ENCODE peak calls at places on chromosomes 3 and 15, in six cellular contexts. One of them, this sample, is unnamed.

GRCh38 chr3:51434746-51435323 is 43.8 kb downstream of the RBM15B start:
- DNase-seq in hepatocyte: peak
- DNase-seq in endodermal cell: peak
- DNase-seq in lower lobe of right lung: no peak
- DNase-seq in gastrocnemius medialis: peak
- DNase-seq in cardiac fibroblast: peak
- DNase-seq in this sample: no peak

GRCh38 chr3:33855884-33856546 is 57.6 kb downstream of the PDCD6IP start:
- DNase-seq in hepatocyte: no peak
- DNase-seq in endodermal cell: no peak
- DNase-seq in lower lobe of right lung: no peak
- DNase-seq in gastrocnemius medialis: no peak
- DNase-seq in cardiac fibroblast: peak
- DNase-seq in this sample: no peak

GRCh38 chr15:61687651-61688050 is 372.6 kb downstream of the VPS13C start:
- DNase-seq in hepatocyte: no peak
- DNase-seq in endodermal cell: no peak
- DNase-seq in lower lobe of right lung: no peak
- DNase-seq in gastrocnemius medialis: no peak
- DNase-seq in cardiac fibroblast: no peak
- DNase-seq in this sample: no peak

GRCh38 chr15:82122754-82123400 is 77.1 kb upstream of the MEX3B start:
- DNase-seq in hepatocyte: peak
- DNase-seq in endodermal cell: no peak
- DNase-seq in lower lobe of right lung: no peak
- DNase-seq in gastrocnemius medialis: peak
- DNase-seq in cardiac fibroblast: peak
- DNase-seq in this sample: no peak

GRCh38 chr15:61171190-61171589 is 57.9 kb downstream of the RORA start:
- DNase-seq in hepatocyte: no peak
- DNase-seq in endodermal cell: peak
- DNase-seq in lower lobe of right lung: no peak
- DNase-seq in gastrocnemius medialis: no peak
- DNase-seq in cardiac fibroblast: no peak
- DNase-seq in this sample: no peak

GRCh38 chr15:77867266-77868047 is 210.1 kb downstream of the TBC1D2B start:
- DNase-seq in hepatocyte: no peak
- DNase-seq in endodermal cell: peak
- DNase-seq in lower lobe of right lung: peak
- DNase-seq in gastrocnemius medialis: no peak
- DNase-seq in cardiac fibroblast: no peak
- DNase-seq in this sample: peak

GRCh38 chr15:50953302-50953701 is 44.8 kb downstream of the AP4E1 start:
- DNase-seq in hepatocyte: no peak
- DNase-seq in endodermal cell: no peak
- DNase-seq in lower lobe of right lung: no peak
- DNase-seq in gastrocnemius medialis: no peak
- DNase-seq in cardiac fibroblast: peak
- DNase-seq in this sample: no peak

GRCh38 chr15:42457445-42458442 is 33.2 kb downstream of the ZNF106 start:
- DNase-seq in hepatocyte: peak
- DNase-seq in endodermal cell: peak
- DNase-seq in lower lobe of right lung: peak
- DNase-seq in gastrocnemius medialis: peak
- DNase-seq in cardiac fibroblast: peak
- DNase-seq in this sample: no peak

GRCh38 chr3:183264249-183264648 is 11.2 kb downstream of the B3GNT5 start:
- DNase-seq in hepatocyte: no peak
- DNase-seq in endodermal cell: peak
- DNase-seq in lower lobe of right lung: no peak
- DNase-seq in gastrocnemius medialis: no peak
- DNase-seq in cardiac fibroblast: peak
- DNase-seq in this sample: no peak

GRCh38 chr15:82874961-82875360 is 65.5 kb downstream of the WHAMM start:
- DNase-seq in hepatocyte: no peak
- DNase-seq in endodermal cell: no peak
- DNase-seq in lower lobe of right lung: no peak
- DNase-seq in gastrocnemius medialis: peak
- DNase-seq in cardiac fibroblast: no peak
- DNase-seq in this sample: no peak

DNA sequence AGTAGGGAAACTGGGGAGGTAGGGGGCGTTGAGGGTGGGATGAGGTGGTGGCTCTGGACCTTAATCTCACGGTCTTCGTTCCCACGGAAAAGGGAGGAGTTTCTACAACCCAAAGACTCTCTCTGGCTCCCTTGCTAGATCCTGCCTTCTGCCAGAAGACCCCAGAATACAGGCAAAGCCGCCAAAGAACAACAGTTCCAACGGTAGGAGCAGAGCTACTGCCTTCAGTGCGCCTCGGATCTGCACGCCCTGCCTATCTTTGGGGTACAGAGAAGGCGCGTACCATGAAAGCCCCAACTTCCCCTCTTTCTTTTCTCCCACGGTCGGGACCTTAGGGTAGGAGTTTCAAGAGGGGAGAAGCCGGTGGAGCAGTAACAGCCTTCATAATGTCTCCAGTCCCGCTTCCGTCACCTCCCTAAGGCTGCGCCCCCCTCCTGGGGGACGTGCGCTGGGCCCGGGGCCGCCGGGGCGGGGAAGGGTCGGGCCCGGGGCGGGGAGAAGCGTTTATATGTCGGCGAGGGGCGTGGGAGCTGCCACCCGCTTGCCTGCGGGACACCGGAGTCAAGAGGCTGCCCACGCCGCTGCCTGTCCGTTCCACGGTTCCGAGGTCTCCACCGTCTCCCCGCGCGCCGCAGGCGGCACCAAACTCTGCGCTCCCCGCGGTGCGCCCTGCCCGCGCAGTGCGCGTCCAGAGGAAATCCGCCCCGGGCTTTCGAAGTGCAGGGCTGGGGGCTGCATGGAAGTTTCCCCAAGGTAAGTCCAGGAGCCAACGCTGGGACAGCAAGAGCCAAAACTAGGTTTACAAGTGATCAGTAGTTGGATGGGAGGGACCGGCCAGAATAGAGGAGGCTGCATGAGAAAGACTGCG is at the start of gene COL6A6:
- DNase-seq in hepatocyte: peak
- DNase-seq in endodermal cell: peak
- DNase-seq in lower lobe of right lung: no peak
- DNase-seq in gastrocnemius medialis: no peak
- DNase-seq in cardiac fibroblast: no peak
- DNase-seq in this sample: peak
- TF ChIP-seq CTCF in hepatocyte: no peak
- TF ChIP-seq CTCF in endodermal cell: no peak
- TF ChIP-seq CTCF in lower lobe of right lung: no peak
- TF ChIP-seq CTCF in gastrocnemius medialis: no peak
- TF ChIP-seq CTCF in cardiac fibroblast: no peak
- TF ChIP-seq CTCF in this sample: no peak

GRCh38 chr3:55885721-55886120 is 398.6 kb upstream of the WNT5A start:
- DNase-seq in hepatocyte: peak
- DNase-seq in endodermal cell: no peak
- DNase-seq in lower lobe of right lung: no peak
- DNase-seq in gastrocnemius medialis: no peak
- DNase-seq in cardiac fibroblast: peak
- DNase-seq in this sample: no peak
- TF ChIP-seq CTCF in hepatocyte: peak
- TF ChIP-seq CTCF in endodermal cell: peak
- TF ChIP-seq CTCF in lower lobe of right lung: no peak
- TF ChIP-seq CTCF in gastrocnemius medialis: no peak
- TF ChIP-seq CTCF in cardiac fibroblast: peak
- TF ChIP-seq CTCF in this sample: peak

GRCh38 chr15:72685925-72686794 is at the start of the genes BBS4 and HIGD2B:
- DNase-seq in hepatocyte: peak
- DNase-seq in endodermal cell: peak
- DNase-seq in lower lobe of right lung: peak
- DNase-seq in gastrocnemius medialis: peak
- DNase-seq in cardiac fibroblast: peak
- DNase-seq in this sample: peak
- TF ChIP-seq CTCF in hepatocyte: no peak
- TF ChIP-seq CTCF in endodermal cell: no peak
- TF ChIP-seq CTCF in lower lobe of right lung: no peak
- TF ChIP-seq CTCF in gastrocnemius medialis: no peak
- TF ChIP-seq CTCF in cardiac fibroblast: no peak
- TF ChIP-seq CTCF in this sample: no peak

DNA sequence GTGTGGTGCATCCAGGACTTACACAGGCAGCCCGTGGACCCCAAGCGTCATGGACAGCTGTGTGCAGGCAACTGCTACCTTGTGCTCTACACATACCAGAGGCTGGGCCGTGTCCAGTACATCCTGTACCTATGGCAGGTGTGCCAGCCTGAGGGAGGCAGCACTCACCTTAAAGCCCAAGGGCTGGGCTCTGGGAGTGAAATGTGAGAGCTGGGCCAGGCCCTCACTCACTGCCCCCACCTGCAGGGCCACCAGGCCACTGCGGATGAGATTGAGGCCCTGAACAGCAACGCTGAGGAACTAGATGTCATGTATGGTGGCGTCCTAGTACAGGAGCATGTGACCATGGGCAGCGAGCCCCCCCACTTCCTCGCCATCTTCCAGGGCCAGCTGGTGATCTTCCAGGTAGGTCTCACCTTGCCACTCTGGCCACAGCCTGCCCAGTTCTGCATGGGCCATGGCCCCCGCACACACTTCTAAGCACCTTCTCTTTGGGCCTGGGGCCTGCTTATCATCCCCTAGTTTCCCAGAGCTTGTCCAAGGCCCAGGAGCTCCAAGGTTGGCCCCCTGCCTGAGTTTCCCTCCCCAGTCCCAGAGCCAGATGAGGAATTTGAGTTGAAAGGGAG is 11.0 kb downstream of the VILL start:
- DNase-seq in hepatocyte: no peak
- DNase-seq in endodermal cell: peak
- DNase-seq in lower lobe of right lung: no peak
- DNase-seq in gastrocnemius medialis: peak
- DNase-seq in cardiac fibroblast: no peak
- DNase-seq in this sample: peak
- TF ChIP-seq CTCF in hepatocyte: peak
- TF ChIP-seq CTCF in endodermal cell: peak
- TF ChIP-seq CTCF in lower lobe of right lung: peak
- TF ChIP-seq CTCF in gastrocnemius medialis: no peak
- TF ChIP-seq CTCF in cardiac fibroblast: no peak
- TF ChIP-seq CTCF in this sample: peak

DNA sequence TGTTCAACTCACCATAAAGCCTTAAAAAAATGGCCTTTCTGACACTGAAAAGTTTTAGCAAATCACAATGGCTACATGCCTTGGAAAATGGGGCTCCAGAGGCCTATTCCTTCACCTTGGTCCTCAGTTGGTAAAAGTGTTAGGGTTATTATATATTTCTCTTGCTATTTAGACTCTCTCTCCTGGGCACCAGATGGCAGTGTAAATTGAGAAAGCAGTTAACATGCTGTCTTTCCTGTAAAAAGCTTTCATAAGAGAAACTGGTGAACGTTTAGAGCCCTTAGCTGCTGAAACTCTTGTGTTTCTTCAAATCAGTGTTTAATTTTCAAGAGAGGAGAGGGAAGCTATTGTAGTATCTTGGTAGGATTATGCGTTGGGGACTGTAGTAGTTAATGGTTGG is 89.9 kb downstream of the LRTM1 start:
- DNase-seq in hepatocyte: peak
- DNase-seq in endodermal cell: no peak
- DNase-seq in lower lobe of right lung: no peak
- DNase-seq in gastrocnemius medialis: no peak
- DNase-seq in cardiac fibroblast: peak
- DNase-seq in this sample: no peak
- TF ChIP-seq CTCF in hepatocyte: peak
- TF ChIP-seq CTCF in endodermal cell: peak
- TF ChIP-seq CTCF in lower lobe of right lung: no peak
- TF ChIP-seq CTCF in gastrocnemius medialis: no peak
- TF ChIP-seq CTCF in cardiac fibroblast: peak
- TF ChIP-seq CTCF in this sample: peak

DNA sequence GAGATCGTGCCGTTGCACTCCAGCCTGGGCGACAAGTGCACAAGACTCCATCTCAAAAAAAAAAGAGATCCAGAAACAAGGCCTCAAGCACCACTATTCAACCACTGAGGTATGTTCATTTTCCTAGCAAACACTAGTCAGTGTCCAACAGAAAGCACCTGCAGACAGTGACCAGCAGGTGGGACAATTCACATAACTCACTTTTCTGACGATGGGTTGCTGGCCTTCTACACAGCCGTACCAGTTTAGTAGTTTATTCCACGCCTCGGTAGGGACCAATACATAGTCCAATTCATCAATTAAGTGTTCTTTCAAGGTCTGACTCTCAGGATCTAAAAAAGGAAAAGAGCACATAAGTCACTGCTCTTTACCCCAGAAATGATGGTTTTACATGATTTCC is 12.4 kb downstream of the USP4 start:
- DNase-seq in hepatocyte: no peak
- DNase-seq in endodermal cell: no peak
- DNase-seq in lower lobe of right lung: no peak
- DNase-seq in gastrocnemius medialis: no peak
- DNase-seq in cardiac fibroblast: peak
- DNase-seq in this sample: no peak
- TF ChIP-seq CTCF in hepatocyte: peak
- TF ChIP-seq CTCF in endodermal cell: peak
- TF ChIP-seq CTCF in lower lobe of right lung: peak
- TF ChIP-seq CTCF in gastrocnemius medialis: no peak
- TF ChIP-seq CTCF in cardiac fibroblast: peak
- TF ChIP-seq CTCF in this sample: peak

This sample was measured in chondrocyte.